ENCODE peak calls at places on chromosomes 6 and 20, in nine cellular contexts. O, Z, L, V, D, S, N, B and Y are unnamed samples.

GRCh38 chr6:114403858-114404257 is 61.0 kb upstream of the HS3ST5 start:
- DNase-seq in V (no peak), B (no peak), Z (no peak), N (no peak), L (no peak), D (no peak), S (no peak), O (no peak), Y (no peak)

GRCh38 chr6:146999766-147000165 is 204.5 kb upstream of the STXBP5 start:
- DNase-seq in S (no peak), D (no peak), B (no peak), V (no peak), L (no peak), Z (no peak), N (no peak), O (no peak), Y (no peak)

GRCh38 chr20:49979030-49979832 is 3.5 kb upstream of the SNAI1 start:
- DNase-seq in V (peak), L (no peak), O (no peak), D (no peak), N (peak), Z (peak), S (no peak), B (peak), Y (no peak)

GRCh38 chr20:49560186-49560585 is 7.8 kb downstream of the PTGIS start:
- DNase-seq in D (no peak), N (peak), Z (no peak), V (no peak), O (no peak), S (no peak), L (no peak), B (no peak), Y (no peak)

GRCh38 chr6:404685-405423 is 13.3 kb downstream of the IRF4 start:
- DNase-seq in B (no peak), L (no peak), D (no peak), V (no peak), S (no peak), Z (no peak), N (no peak), O (no peak), Y (no peak)

GRCh38 chr20:50729925-50730764 is 1.2 kb upstream of the PARD6B start:
- DNase-seq in V (no peak), B (no peak), N (peak), S (no peak), L (no peak), D (no peak), Z (no peak), O (no peak), Y (no peak)

GRCh38 chr6:120290964-120291363 is 941.4 kb upstream of the MAN1A1 start:
- DNase-seq in V (no peak), Z (no peak), O (no peak), S (no peak), D (no peak), N (no peak), B (no peak), L (no peak), Y (no peak)

GRCh38 chr6:20953019-20953418 is 418.8 kb downstream of the CDKAL1 start:
- DNase-seq in Z (no peak), B (no peak), S (no peak), N (no peak), D (no peak), L (no peak), V (no peak), O (no peak), Y (no peak)

GRCh38 chr6:158708239-158708638 is 58.4 kb downstream of the SYTL3 start:
- DNase-seq in L (no peak), B (no peak), O (peak), V (no peak), N (no peak), Z (no peak), S (no peak), D (peak), Y (peak)

GRCh38 chr20:36604952-36605308 is 649 bp upstream of the RAB5IF start:
- DNase-seq in Z (peak), B (peak), S (peak), D (peak), O (no peak), L (no peak), N (peak), V (peak), Y (peak)

GRCh38 chr6:89966250-89966588 is 72.0 kb downstream of the GJA10 start:
- DNase-seq in Z (no peak), S (no peak), L (no peak), N (no peak), D (no peak), O (no peak), V (no peak), B (no peak), Y (no peak)

GRCh38 chr20:49386848-49387605 is 95.4 kb downstream of the KCNB1 start:
- DNase-seq in O (no peak), V (no peak), Z (no peak), N (no peak), S (no peak), L (no peak), B (no peak), D (peak), Y (no peak)

GRCh38 chr6:136952714-136953260 is 30.7 kb downstream of the SLC35D3 start:
- DNase-seq in N (no peak), S (no peak), L (no peak), O (no peak), V (no peak), D (no peak), B (no peak), Z (no peak), Y (no peak)

GRCh38 chr6:53119349-53119748 is 29.3 kb downstream of the GCM1 start:
- DNase-seq in S (no peak), Z (no peak), B (no peak), N (no peak), L (no peak), V (no peak), D (no peak), O (no peak), Y (no peak)

GRCh38 chr6:160058603-160059215 is 62.9 kb upstream of the SLC22A1 start:
- DNase-seq in S (no peak), L (no peak), O (no peak), N (no peak), V (no peak), B (no peak), Z (no peak), D (no peak), Y (no peak)

GRCh38 chr6:26568601-26569432 is 27.9 kb upstream of the ABT1 start:
- DNase-seq in O (peak), S (peak), Z (peak), L (peak), D (peak), N (peak), B (peak), V (peak), Y (peak)
- H3K4me3 ChIP-seq in O (peak), S (peak), Z (peak), L (peak), D (peak), N (peak), B (peak), V (peak), Y (peak)

DNA sequence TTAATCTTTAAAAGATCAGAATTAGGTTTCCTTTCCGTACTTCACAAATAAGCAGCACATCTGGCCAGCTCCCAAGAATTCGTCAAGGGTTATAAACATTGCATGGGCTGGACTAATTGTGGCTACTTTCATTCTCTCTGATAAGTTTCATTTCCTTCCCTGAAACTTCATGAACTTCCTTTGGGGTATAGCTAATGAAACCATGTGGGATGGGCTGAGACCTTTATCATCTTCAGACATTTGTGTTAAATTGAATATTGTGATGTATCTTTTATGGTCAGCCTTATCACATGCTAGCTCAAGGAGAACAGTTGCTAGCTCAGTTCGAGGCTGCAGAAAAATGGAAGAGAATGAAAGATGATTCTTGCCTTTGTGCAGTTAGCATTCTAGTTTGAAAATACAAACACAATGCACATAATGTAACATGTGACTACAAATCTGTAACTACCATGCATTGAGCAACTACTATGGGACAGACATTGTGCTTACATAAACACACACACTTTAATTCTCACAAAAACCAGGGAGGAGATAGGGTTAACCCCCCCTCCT is 1.7 kb upstream of the GMPR start:
- DNase-seq in S (no peak), Z (no peak), O (peak), B (no peak), N (peak), D (peak), L (no peak), V (no peak), Y (no peak)
- H3K4me3 ChIP-seq in S (no peak), Z (peak), O (no peak), B (peak), N (no peak), D (no peak), L (no peak), V (peak), Y (peak)

DNA sequence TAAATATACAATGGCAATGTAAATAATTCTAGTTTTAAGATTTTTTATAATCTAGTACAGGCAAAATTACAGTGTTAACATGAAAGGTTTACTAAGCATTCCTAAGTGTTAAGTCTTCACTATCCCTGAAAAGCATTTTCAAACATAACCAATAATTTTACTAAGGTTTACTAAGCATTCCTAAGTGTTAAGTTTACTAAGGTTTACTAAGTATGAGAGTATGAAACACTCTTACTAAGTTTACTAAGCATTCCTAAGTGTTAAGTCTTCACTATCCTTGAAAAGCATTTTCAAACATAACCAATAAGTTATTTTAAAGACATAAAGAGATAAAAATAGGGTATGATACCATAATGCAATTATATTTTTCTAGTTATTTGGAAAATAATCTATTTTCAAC is 82.6 kb downstream of the PRSS35 start:
- DNase-seq in O (no peak), Z (no peak), D (no peak), B (no peak), V (no peak), L (no peak), S (no peak), N (no peak), Y (no peak)
- H3K4me3 ChIP-seq in O (no peak), Z (no peak), D (no peak), B (no peak), V (no peak), L (no peak), S (no peak), N (no peak), Y (no peak)

GRCh38 chr6:46129301-46129633 is 522 bp upstream of the ENPP4 start:
- DNase-seq in Z (no peak), O (no peak), D (no peak), B (no peak), L (peak), V (no peak), N (no peak), S (no peak), Y (no peak)
- H3K4me3 ChIP-seq in Z (peak), O (peak), D (peak), B (peak), L (peak), V (peak), N (peak), S (peak), Y (peak)

DNA sequence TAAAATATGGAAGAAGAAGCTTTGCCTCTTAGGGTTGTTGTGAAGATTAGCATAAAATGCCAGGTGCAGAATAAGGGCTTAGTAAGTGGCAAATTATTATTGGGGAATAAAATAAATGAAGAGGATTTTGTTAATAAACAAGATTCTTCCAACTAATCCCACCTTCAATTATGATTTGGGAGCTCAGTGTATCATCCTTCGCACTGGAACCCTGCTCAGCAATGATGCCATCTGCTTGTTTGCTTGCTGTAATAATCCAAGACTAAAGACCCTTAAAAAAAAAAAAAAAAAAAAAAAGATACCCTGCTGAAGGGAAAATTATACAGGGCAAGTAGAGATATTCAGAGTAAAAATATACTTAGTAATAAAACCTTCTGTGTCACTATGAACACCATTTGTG is 62.0 kb upstream of the RREB1 start:
- DNase-seq in V (no peak), Z (no peak), O (no peak), B (no peak), L (no peak), S (no peak), N (no peak), D (no peak), Y (no peak)
- H3K4me3 ChIP-seq in V (no peak), Z (no peak), O (no peak), B (no peak), L (no peak), S (no peak), N (no peak), D (no peak), Y (no peak)

DNA sequence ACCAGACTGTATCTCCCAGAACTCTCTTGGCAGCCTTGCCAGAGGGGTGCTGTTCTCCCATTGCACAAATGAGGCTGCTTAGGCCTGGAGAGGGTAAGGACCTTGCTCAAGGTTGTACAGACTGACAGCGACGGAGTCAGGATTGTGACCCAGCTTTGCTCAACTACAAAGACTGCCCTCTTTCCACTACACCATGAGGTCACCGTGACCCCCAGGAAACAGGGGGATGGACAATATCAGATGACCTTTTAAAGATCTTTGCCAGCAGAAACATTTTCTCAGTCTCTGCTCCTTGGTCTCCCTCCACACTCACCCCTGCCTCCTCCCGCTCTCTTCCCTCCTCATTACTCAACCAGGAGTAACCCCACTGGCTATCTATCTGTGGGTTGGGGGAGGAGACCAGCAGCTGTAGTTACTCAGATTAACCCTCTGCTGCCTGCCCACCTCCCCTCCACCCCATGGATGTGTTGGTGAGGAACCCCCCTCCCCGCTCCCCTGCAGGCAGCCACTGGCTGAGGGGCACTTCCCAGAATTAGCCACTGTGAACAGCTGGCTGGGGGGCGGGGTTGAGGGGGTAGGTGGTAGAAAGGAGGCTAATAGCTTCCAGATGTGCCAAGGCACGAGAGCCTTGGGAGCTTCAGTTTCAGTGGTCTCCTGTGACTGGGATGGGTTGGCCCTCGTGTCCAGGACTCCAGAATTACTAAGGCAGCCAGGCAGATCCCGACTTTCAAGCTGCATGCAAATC is 26.9 kb upstream of the MRPS18A start:
- DNase-seq in Z (no peak), D (peak), O (no peak), V (no peak), S (no peak), N (peak), B (peak), L (no peak), Y (no peak)
- H3K4me3 ChIP-seq in Z (no peak), D (no peak), O (no peak), V (no peak), S (no peak), N (no peak), B (no peak), L (no peak), Y (no peak)

DNA sequence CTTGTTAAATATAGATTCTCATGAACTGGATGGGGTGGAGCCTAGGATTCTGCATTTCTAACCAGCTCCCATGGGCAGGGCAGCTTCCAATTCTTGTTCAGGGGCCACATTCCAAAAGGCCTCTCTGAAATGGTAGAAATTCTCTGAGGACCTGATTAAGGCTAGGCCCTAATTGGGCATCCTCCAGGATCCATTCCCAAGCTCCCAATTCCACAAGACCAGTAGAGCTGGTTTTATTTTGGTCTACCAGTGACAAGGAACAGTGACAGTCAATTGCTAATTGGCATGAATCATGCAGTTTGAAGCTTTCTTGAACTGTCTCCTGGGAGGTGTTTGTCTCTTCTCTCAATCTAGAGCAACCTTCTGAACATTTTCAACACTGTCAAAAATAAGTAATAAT is 3.0 kb downstream of the THBD start:
- DNase-seq in D (no peak), Z (no peak), O (no peak), N (no peak), B (no peak), V (no peak), S (no peak), L (peak), Y (no peak)
- H3K4me3 ChIP-seq in D (no peak), Z (peak), O (no peak), N (no peak), B (peak), V (no peak), S (no peak), L (no peak), Y (peak)

GRCh38 chr6:108966855-108967755 is 118.9 kb downstream of the ARMC2 start:
- DNase-seq in L (no peak), B (peak), D (no peak), Z (no peak), O (peak), N (no peak), V (no peak), S (no peak), Y (peak)
- H3K4me3 ChIP-seq in L (no peak), B (peak), D (no peak), Z (no peak), O (no peak), N (no peak), V (no peak), S (no peak), Y (no peak)